ENCODE peak calls at places on chromosomes 3 and 15, in seven cellular contexts. One of them, this sample, is unnamed.

GRCh38 chr3:42214565-42215283 is 51.3 kb downstream of the CCK start:
- DNase-seq in tibial artery: no peak
- DNase-seq in AG09309: no peak
- DNase-seq in body of pancreas: no peak
- DNase-seq in OCI-LY7: no peak
- DNase-seq in uterus: no peak
- DNase-seq in A549: no peak
- DNase-seq in this sample: no peak

GRCh38 chr15:40142428-40142827 is 18.4 kb upstream of the BUB1B start:
- DNase-seq in tibial artery: no peak
- DNase-seq in AG09309: no peak
- DNase-seq in body of pancreas: no peak
- DNase-seq in OCI-LY7: no peak
- DNase-seq in uterus: no peak
- DNase-seq in A549: no peak
- DNase-seq in this sample: no peak

GRCh38 chr3:99542771-99543518 is 95.4 kb upstream of the COL8A1 start:
- DNase-seq in tibial artery: no peak
- DNase-seq in AG09309: no peak
- DNase-seq in body of pancreas: no peak
- DNase-seq in OCI-LY7: no peak
- DNase-seq in uterus: no peak
- DNase-seq in A549: no peak
- DNase-seq in this sample: no peak

GRCh38 chr3:167644611-167645010 is 9.1 kb downstream of the WDR49 start:
- DNase-seq in tibial artery: no peak
- DNase-seq in AG09309: no peak
- DNase-seq in body of pancreas: no peak
- DNase-seq in OCI-LY7: no peak
- DNase-seq in uterus: no peak
- DNase-seq in A549: no peak
- DNase-seq in this sample: no peak

GRCh38 chr3:45224824-45225464 is 1.1 kb downstream of the TMEM158 start:
- DNase-seq in tibial artery: peak; percentile 79
- DNase-seq in AG09309: no peak
- DNase-seq in body of pancreas: peak; percentile 77
- DNase-seq in OCI-LY7: no peak
- DNase-seq in uterus: peak; percentile 72
- DNase-seq in A549: peak; percentile 75
- DNase-seq in this sample: no peak

GRCh38 chr3:1600700-1601418 is 497.8 kb upstream of the CNTN4 start:
- DNase-seq in tibial artery: no peak
- DNase-seq in AG09309: no peak
- DNase-seq in body of pancreas: no peak
- DNase-seq in OCI-LY7: no peak
- DNase-seq in uterus: no peak
- DNase-seq in A549: no peak
- DNase-seq in this sample: no peak

GRCh38 chr3:170357920-170358854 is 672 bp downstream of the SKIL start:
- DNase-seq in tibial artery: peak; percentile 91
- DNase-seq in AG09309: no peak
- DNase-seq in body of pancreas: peak; percentile 87
- DNase-seq in OCI-LY7: peak; percentile 80
- DNase-seq in uterus: peak; percentile 82
- DNase-seq in A549: peak; percentile 91
- DNase-seq in this sample: no peak

GRCh38 chr15:73389971-73390544 is 21.3 kb upstream of the HCN4 start:
- DNase-seq in tibial artery: no peak
- DNase-seq in AG09309: no peak
- DNase-seq in body of pancreas: no peak
- DNase-seq in OCI-LY7: no peak
- DNase-seq in uterus: no peak
- DNase-seq in A549: peak; percentile 55
- DNase-seq in this sample: no peak

GRCh38 chr3:124258057-124258500 is 266.2 kb upstream of the ROPN1 start:
- DNase-seq in tibial artery: no peak
- DNase-seq in AG09309: no peak
- DNase-seq in body of pancreas: peak; percentile 25
- DNase-seq in OCI-LY7: no peak
- DNase-seq in uterus: no peak
- DNase-seq in A549: peak; percentile 23
- DNase-seq in this sample: no peak

GRCh38 chr3:64354221-64354620 is 129.0 kb upstream of the PRICKLE2 start:
- DNase-seq in tibial artery: no peak
- DNase-seq in AG09309: no peak
- DNase-seq in body of pancreas: no peak
- DNase-seq in OCI-LY7: no peak
- DNase-seq in uterus: no peak
- DNase-seq in A549: no peak
- DNase-seq in this sample: no peak

GRCh38 chr3:79341961-79342360 is 425.8 kb downstream of the ROBO1 start:
- DNase-seq in tibial artery: no peak
- DNase-seq in AG09309: no peak
- DNase-seq in body of pancreas: no peak
- DNase-seq in OCI-LY7: no peak
- DNase-seq in uterus: no peak
- DNase-seq in A549: no peak
- DNase-seq in this sample: no peak
- TF ChIP-seq CTCF in tibial artery: no peak
- TF ChIP-seq CTCF in AG09309: no peak
- TF ChIP-seq CTCF in body of pancreas: no peak
- TF ChIP-seq CTCF in OCI-LY7: no peak
- TF ChIP-seq CTCF in uterus: no peak
- TF ChIP-seq CTCF in A549: no peak
- TF ChIP-seq CTCF in this sample: no peak

GRCh38 chr3:16728762-16729745 is 123.8 kb upstream of the DAZL start:
- DNase-seq in tibial artery: no peak
- DNase-seq in AG09309: no peak
- DNase-seq in body of pancreas: no peak
- DNase-seq in OCI-LY7: no peak
- DNase-seq in uterus: no peak
- DNase-seq in A549: no peak
- DNase-seq in this sample: no peak
- H3K4me3 ChIP-seq in tibial artery: no peak overlapping the region
- H3K4me3 ChIP-seq in AG09309: no peak overlapping the region
- H3K4me3 ChIP-seq in body of pancreas: no peak overlapping the region
- H3K4me3 ChIP-seq in OCI-LY7: no peak overlapping the region
- H3K4me3 ChIP-seq in uterus: no peak overlapping the region
- H3K4me3 ChIP-seq in A549: no peak overlapping the region
- H3K4me3 ChIP-seq in this sample: no peak overlapping the region

GRCh38 chr15:98568382-98569017 is 79.8 kb upstream of the IGF1R start:
- DNase-seq in tibial artery: no peak
- DNase-seq in AG09309: no peak
- DNase-seq in body of pancreas: no peak
- DNase-seq in OCI-LY7: no peak
- DNase-seq in uterus: no peak
- DNase-seq in A549: peak; percentile 31
- DNase-seq in this sample: no peak
- TF ChIP-seq CTCF in tibial artery: peak; percentile 22
- TF ChIP-seq CTCF in AG09309: peak; percentile 39
- TF ChIP-seq CTCF in body of pancreas: peak; percentile 41
- TF ChIP-seq CTCF in OCI-LY7: peak; percentile 55
- TF ChIP-seq CTCF in uterus: no peak
- TF ChIP-seq CTCF in A549: peak; percentile 50
- TF ChIP-seq CTCF in this sample: peak; percentile 22

GRCh38 chr3:156483961-156484787 is 70.7 kb downstream of the SSR3 start:
- DNase-seq in tibial artery: no peak
- DNase-seq in AG09309: no peak
- DNase-seq in body of pancreas: no peak
- DNase-seq in OCI-LY7: peak; percentile 74
- DNase-seq in uterus: no peak
- DNase-seq in A549: no peak
- DNase-seq in this sample: peak; percentile 60
- H3K4me3 ChIP-seq in tibial artery: no peak overlapping the region
- H3K4me3 ChIP-seq in AG09309: no peak overlapping the region
- H3K4me3 ChIP-seq in body of pancreas: no peak overlapping the region
- H3K4me3 ChIP-seq in OCI-LY7: peak overlapping the region; percentile 58
- H3K4me3 ChIP-seq in uterus: no peak overlapping the region
- H3K4me3 ChIP-seq in A549: no peak overlapping the region
- H3K4me3 ChIP-seq in this sample: no peak overlapping the region

DNA sequence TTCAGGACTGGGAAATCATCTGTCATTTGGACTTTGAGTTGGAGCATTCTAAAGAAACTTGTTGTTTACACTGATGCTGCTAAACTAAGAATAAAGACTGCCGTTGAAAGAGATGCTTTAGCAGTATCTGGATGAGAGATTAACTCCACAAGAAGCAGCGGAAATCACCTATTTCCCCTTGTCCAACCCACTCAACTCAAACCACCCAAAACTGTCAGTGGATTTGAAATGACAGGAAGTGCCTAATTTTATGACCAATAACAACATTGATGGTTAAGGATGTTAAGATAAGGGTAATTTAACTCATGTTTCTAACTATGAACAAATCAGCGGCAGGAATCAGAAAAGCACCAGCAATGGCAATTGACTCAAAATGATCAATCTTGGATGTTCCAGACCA is 110.8 kb upstream of the NR2F2 start:
- DNase-seq in tibial artery: no peak
- DNase-seq in AG09309: no peak
- DNase-seq in body of pancreas: no peak
- DNase-seq in OCI-LY7: no peak
- DNase-seq in uterus: no peak
- DNase-seq in A549: no peak
- DNase-seq in this sample: no peak
- TF ChIP-seq CTCF in tibial artery: no peak
- TF ChIP-seq CTCF in AG09309: no peak
- TF ChIP-seq CTCF in body of pancreas: no peak
- TF ChIP-seq CTCF in OCI-LY7: no peak
- TF ChIP-seq CTCF in uterus: no peak
- TF ChIP-seq CTCF in A549: no peak
- TF ChIP-seq CTCF in this sample: no peak

This sample was measured in astrocyte of the cerebellum.